ENCODE peak calls at places on chromosomes 13 and 19, in four cellular contexts. V is AG10803, C is SHP77, A is astrocyte. S is an unnamed sample.

GRCh38 chr13:52652980-52653303 is 306 bp downstream of the SUGT1 start:
- DNase-seq in C (no peak), A (no peak), V (no peak), S (no peak)

GRCh38 chr19:13597625-13598024 is 91.3 kb upstream of the CACNA1A start:
- DNase-seq in V (peak), C (peak), A (peak), S (peak)

GRCh38 chr13:66200555-66200954 is 1029.6 kb downstream of the PCDH9 start:
- DNase-seq in V (no peak), A (no peak), C (no peak), S (no peak)

GRCh38 chr19:45528149-45528743 is 21.0 kb downstream of the VASP start:
- DNase-seq in C (no peak), V (peak), A (peak), S (peak)

GRCh38 chr19:16398530-16399241 is 73.1 kb downstream of the EPS15L1 start:
- DNase-seq in V (no peak), A (no peak), C (no peak), S (no peak)

GRCh38 chr13:79659161-79659560 is 178.2 kb downstream of the NDFIP2 start:
- DNase-seq in V (peak), A (peak), C (peak), S (no peak)

GRCh38 chr13:63198076-63198475 is 1782.4 kb upstream of the PCDH20 start:
- DNase-seq in C (peak), V (peak), A (peak), S (peak)

GRCh38 chr19:58154287-58154678 is 3.7 kb upstream of the ZNF329 start:
- DNase-seq in V (peak), A (peak), C (no peak), S (peak)

GRCh38 chr13:40345149-40345514 is 321.3 kb downstream of the FOXO1 start:
- DNase-seq in C (no peak), A (no peak), V (no peak), S (no peak)

GRCh38 chr19:11377237-11377636 is 2.8 kb downstream of the SWSAP1 start:
- DNase-seq in C (no peak), A (peak), V (peak), S (peak)

GRCh38 chr13:99450416-99450815 is 50.9 kb upstream of the TM9SF2 start:
- DNase-seq in A (no peak), V (no peak), C (no peak), S (no peak)

GRCh38 chr13:48852911-48853310 is 122.8 kb upstream of the FNDC3A start:
- DNase-seq in A (no peak), C (no peak), V (no peak), S (no peak)

GRCh38 chr19:34639491-34640085 is 37.4 kb downstream of the SCGB2B2 start:
- DNase-seq in A (peak), V (peak), C (peak), S (peak)

GRCh38 chr19:55638864-55639359 is 1.9 kb upstream of the ZNF580 start:
- DNase-seq in C (peak), V (peak), A (no peak), S (no peak)

GRCh38 chr13:98950705-98951104 is 27.2 kb downstream of the DOCK9 start:
- DNase-seq in C (no peak), A (no peak), V (no peak), S (no peak)

GRCh38 chr19:46144756-46145155 is 3.3 kb upstream of the IGFL2 start:
- DNase-seq in C (no peak), A (no peak), V (no peak), S (no peak)

GRCh38 chr19:34118879-34119748 is 53.2 kb upstream of the LSM14A start:
- DNase-seq in C (no peak), A (no peak), V (no peak), S (no peak)

GRCh38 chr19:1582201-1582600 is 10.5 kb downstream of the MBD3 start:
- DNase-seq in V (no peak), A (no peak), C (no peak), S (no peak)

GRCh38 chr19:43700368-43701015 is 15.4 kb upstream of the IRGC start:
- DNase-seq in A (peak), V (peak), C (no peak), S (peak)

GRCh38 chr13:40109324-40109958 is 454.0 kb downstream of the COG6 start:
- DNase-seq in C (no peak), V (peak), A (peak), S (peak)

GRCh38 chr19:41298327-41298964 is 11.5 kb upstream of the CCDC97 start:
- DNase-seq in C (peak), A (peak), V (peak), S (peak)

GRCh38 chr19:39996218-39996810 is 546 bp upstream of the ZNF546 start:
- DNase-seq in V (peak), A (peak), C (peak), S (peak)

GRCh38 chr13:31089649-31090048 is 72.1 kb downstream of the HSPH1 start:
- DNase-seq in A (no peak), V (no peak), C (no peak), S (no peak)

GRCh38 chr13:113176292-113176691 is 17.8 kb downstream of the PROZ start:
- DNase-seq in C (no peak), A (no peak), V (no peak), S (no peak)

GRCh38 chr19:49997709-49998108 is 27.5 kb downstream of the VRK3 start:
- DNase-seq in V (peak), A (no peak), C (peak), S (peak)